ENCODE peak calls at places on chromosomes 16 and 17, in five cellular contexts. I, F, R, E and S are unnamed samples.

GRCh38 chr16:85453-85782 is 7.4 kb downstream of the MPG start:
- DNase-seq in R (no peak), F (no peak), E (no peak), I (no peak), S (no peak)

GRCh38 chr17:44191941-44192496 is 5.2 kb downstream of the TMUB2 start:
- DNase-seq in R (no peak), I (no peak), F (no peak), E (no peak), S (no peak)

GRCh38 chr17:49450735-49451134 is 36.1 kb upstream of the PHB1 start:
- DNase-seq in I (no peak), F (no peak), E (no peak), R (peak; percentile 60), S (no peak)

GRCh38 chr16:58937661-58938060 is 203.5 kb upstream of the GOT2 start:
- DNase-seq in I (no peak), E (no peak), R (no peak), F (no peak), S (no peak)

GRCh38 chr17:1379930-1380313 is 20.1 kb downstream of the YWHAE start:
- DNase-seq in E (no peak), F (peak; percentile 39), I (no peak), R (no peak), S (no peak)

GRCh38 chr17:81295678-81296381 is 723 bp upstream of the SLC38A10 start:
- DNase-seq in F (peak; percentile 79), R (peak; percentile 59), I (peak; percentile 44), E (peak; percentile 60), S (no peak)

GRCh38 chr16:76639685-76640289 is 362.6 kb downstream of the CNTNAP4 start:
- DNase-seq in F (no peak), R (peak; percentile 0), I (peak; percentile 13), E (no peak), S (peak; percentile 13)

GRCh38 chr17:32516940-32517711 is 30.3 kb downstream of the CDK5R1 start:
- DNase-seq in F (no peak), E (no peak), R (no peak), I (no peak), S (no peak)

GRCh38 chr17:82242977-82243647 is 14.3 kb downstream of the SLC16A3 start:
- DNase-seq in R (peak; percentile 81), F (peak; percentile 94), I (no peak), E (peak; percentile 90), S (no peak)

GRCh38 chr17:80726558-80727408 is 182.1 kb downstream of the RPTOR start:
- DNase-seq in R (no peak), F (no peak), I (no peak), E (no peak), S (no peak)

GRCh38 chr17:39541652-39542051 is 66.1 kb downstream of the NEUROD2 start:
- DNase-seq in F (no peak), R (no peak), I (no peak), E (no peak), S (no peak)

GRCh38 chr17:48427598-48427997 is 2.4 kb downstream of the SKAP1 start:
- DNase-seq in R (no peak), I (peak; percentile 74), F (no peak), E (no peak), S (no peak)

GRCh38 chr16:83110221-83110768 is 483.5 kb downstream of the CDH13 start:
- DNase-seq in I (no peak), R (no peak), F (no peak), E (no peak), S (no peak)

GRCh38 chr17:43371227-43371821 is 27.5 kb upstream of the ARL4D start:
- DNase-seq in E (no peak), R (no peak), F (no peak), I (no peak), S (no peak)

GRCh38 chr16:84199861-84200260 is 8.9 kb downstream of the ADAD2 start:
- DNase-seq in R (no peak), E (no peak), F (no peak), I (no peak), S (no peak)

GRCh38 chr17:16482253-16482652 is 9.7 kb downstream of the LRRC75A start:
- DNase-seq in I (no peak), R (no peak), F (no peak), E (no peak), S (no peak)

GRCh38 chr17:67601897-67602296 is 115.8 kb upstream of the NOL11 start:
- DNase-seq in I (no peak), R (no peak), E (no peak), F (no peak), S (no peak)

GRCh38 chr16:56482667-56483236 is 31.4 kb downstream of the OGFOD1 start:
- DNase-seq in F (no peak), I (no peak), E (no peak), R (no peak), S (no peak)

GRCh38 chr16:54921229-54921824 is 9.3 kb upstream of the IRX5 start:
- DNase-seq in R (peak; percentile 39), F (no peak), E (no peak), I (no peak), S (no peak)

GRCh38 chr17:60442271-60443201 is 20.2 kb downstream of the CHCT1 start:
- DNase-seq in R (peak; percentile 68), E (no peak), I (no peak), F (no peak), S (no peak)

GRCh38 chr17:5553479-5553878 is 30.8 kb downstream of the NLRP1 start:
- DNase-seq in E (no peak), F (no peak), R (no peak), I (no peak), S (no peak)

GRCh38 chr16:1991135-1991551 is 1.4 kb downstream of the SYNGR3 start:
- DNase-seq in R (no peak), F (no peak), I (no peak), E (no peak), S (no peak)
- H3K4me3 ChIP-seq in R (no peak overlapping the region), F (no peak overlapping the region), I (no peak overlapping the region), E (no peak overlapping the region), S (no peak overlapping the region)

GRCh38 chr16:49353650-49354049 is 20.0 kb upstream of the C16orf78 start:
- DNase-seq in I (no peak), R (no peak), E (no peak), F (no peak), S (no peak)
- H3K27me3 ChIP-seq in I (no peaks in the 10 kb centered on the region), R (no peaks in the 10 kb centered on the region), E (peaks cover 6% of the 10 kb centered on the region), F (no peaks in the 10 kb centered on the region), S (no peaks in the 10 kb centered on the region)

GRCh38 chr16:35753559-35754390 is 2294.4 kb downstream of the TP53TG3F start:
- DNase-seq in R (no peak), F (no peak), E (peak; percentile 26), I (no peak), S (no peak)
- H3K4me1 ChIP-seq in R (no peaks in the 10 kb centered on the region), F (no peaks in the 10 kb centered on the region), E (no peaks in the 10 kb centered on the region), I (no peaks in the 10 kb centered on the region), S (no peaks in the 10 kb centered on the region)

GRCh38 chr16:75264999-75265910 is 13.8 kb upstream of the BCAR1 start:
- DNase-seq in E (no peak), F (peak; percentile 87), I (no peak), R (no peak), S (no peak)
- H3K4me3 ChIP-seq in E (peak overlapping the region; percentile 87), F (peak overlapping the region; percentile 93), I (peak overlapping the region; percentile 91), R (peak overlapping the region; percentile 91), S (peak overlapping the region; percentile 81)

DNA sequence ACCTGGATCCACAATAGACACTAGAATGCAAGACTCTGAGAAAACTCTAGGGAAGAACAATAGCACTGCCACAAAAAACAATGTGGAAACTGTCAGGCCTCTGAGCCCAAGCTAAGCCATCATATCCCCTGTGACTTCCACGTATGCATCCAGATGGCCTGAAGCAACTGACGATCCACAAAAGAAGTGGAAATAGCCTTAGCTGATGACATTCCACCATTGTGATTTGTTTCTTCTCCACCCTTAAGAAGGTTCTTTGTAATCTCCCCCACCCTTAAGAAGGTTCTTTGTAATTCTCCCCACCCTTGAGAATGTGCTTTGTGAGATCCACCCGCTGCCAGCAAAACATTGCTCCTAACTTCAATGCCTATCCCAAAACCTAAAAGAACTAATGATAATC is 39.2 kb upstream of the TNRC6C start:
- DNase-seq in E (no peak), I (no peak), R (no peak), F (no peak), S (no peak)
- H3K27me3 ChIP-seq in E (no peaks in the 10 kb centered on the region), I (peaks cover 29% of the 10 kb centered on the region), R (peaks cover 18% of the 10 kb centered on the region), F (no peaks in the 10 kb centered on the region), S (no peaks in the 10 kb centered on the region)

GRCh38 chr17:7558544-7559306 is at the start of gene TNFSF13:
- DNase-seq in I (no peak), R (no peak), F (peak; percentile 80), E (peak; percentile 52), S (no peak)
- H3K4me1 ChIP-seq in I (peaks cover 55% of the 10 kb centered on the region), R (peaks cover 19% of the 10 kb centered on the region), F (no peaks in the 10 kb centered on the region), E (peaks cover 16% of the 10 kb centered on the region), S (peaks cover 3% of the 10 kb centered on the region)

DNA sequence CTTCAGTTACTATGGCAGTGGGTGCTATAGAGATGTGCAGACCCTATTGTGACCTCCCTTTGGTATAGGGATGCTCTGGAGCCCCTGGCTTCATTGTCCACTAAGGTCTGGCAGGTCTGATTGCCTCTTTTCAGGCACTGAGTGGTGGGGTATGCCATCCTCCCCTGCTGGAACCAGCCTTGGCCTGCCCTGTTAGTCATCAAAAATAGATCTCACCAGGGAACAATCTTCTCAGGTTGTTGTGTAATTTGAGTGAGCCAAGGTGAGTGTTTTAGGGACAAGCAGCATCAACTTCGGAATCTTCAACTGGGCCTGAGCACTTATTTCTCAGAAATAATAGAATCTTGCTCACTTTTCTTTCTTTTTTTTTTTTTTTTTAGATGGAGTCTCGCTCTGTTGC is 19.6 kb downstream of the HMOX2 start:
- DNase-seq in I (no peak), E (no peak), R (no peak), F (no peak), S (no peak)
- H3K4me3 ChIP-seq in I (no peak overlapping the region), E (no peak overlapping the region), R (no peak overlapping the region), F (no peak overlapping the region), S (no peak overlapping the region)

GRCh38 chr17:8110907-8111306 is 7.4 kb downstream of the ALOXE3 start:
- DNase-seq in F (no peak), E (no peak), R (no peak), I (no peak), S (no peak)
- H3K27me3 ChIP-seq in F (no peaks in the 10 kb centered on the region), E (no peaks in the 10 kb centered on the region), R (peaks cover 50% of the 10 kb centered on the region), I (peaks cover 11% of the 10 kb centered on the region), S (peaks cover 3% of the 10 kb centered on the region)

GRCh38 chr17:50636145-50636803 is 1.6 kb downstream of the ABCC3 start:
- DNase-seq in F (peak; percentile 38), R (no peak), E (no peak), I (no peak), S (no peak)

GRCh38 chr17:50637829-50638571 is 3.3 kb downstream of the ABCC3 start:
- DNase-seq in E (no peak), F (peak; percentile 31), I (no peak), R (no peak), S (no peak)

GRCh38 chr17:50635720-50636144 is 1.1 kb downstream of the ABCC3 start:
- DNase-seq in F (peak; percentile 39), E (no peak), R (no peak), I (no peak), S (no peak)

GRCh38 chr17:50634915-50635719 is 436 bp downstream of the ABCC3 start:
- DNase-seq in F (peak; percentile 78), I (no peak), E (no peak), R (no peak), S (no peak)

DNA sequence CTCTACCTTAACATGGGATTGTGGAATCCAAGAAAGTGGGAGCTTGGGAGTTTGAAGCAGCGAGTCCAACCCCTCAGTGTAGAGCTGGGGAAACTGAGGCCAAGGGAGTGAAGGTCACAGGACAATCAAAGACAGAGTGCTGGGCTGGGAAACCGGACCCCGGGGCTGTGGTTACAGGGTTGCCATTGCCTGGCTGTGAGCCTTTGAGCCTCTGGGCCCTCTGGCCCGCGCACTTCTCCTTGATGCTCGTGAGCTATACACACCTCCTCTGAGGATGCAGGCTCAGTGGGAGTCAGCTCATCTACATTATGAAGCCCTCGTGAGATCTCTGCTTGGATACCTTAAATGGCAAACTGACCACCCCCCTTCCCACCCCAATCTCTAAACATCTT is 2.1 kb downstream of the ABCC3 start:
- DNase-seq in I (no peak), E (no peak), R (no peak), F (peak; percentile 68), S (no peak)
- H3K4me1 ChIP-seq in I (peaks cover 26% of the 10 kb centered on the region), E (peaks cover 29% of the 10 kb centered on the region), R (peaks cover 32% of the 10 kb centered on the region), F (peaks cover 5% of the 10 kb centered on the region), S (peaks cover 4% of the 10 kb centered on the region)